ENCODE peak calls at places on chromosome 19, in six cellular contexts. One of them, this sample, is unnamed.

GRCh38 chr19:7109678-7110289 is 40.3 kb downstream of the ZNF557 start:
- DNase-seq in Calu3: no peak
- DNase-seq in MG63: no peak
- DNase-seq in EL: peak
- DNase-seq in T follicular helper cell: no peak
- DNase-seq in GM12865: no peak
- DNase-seq in this sample: no peak

GRCh38 chr19:35882074-35882832 is 13.9 kb downstream of the APLP1 start:
- DNase-seq in Calu3: peak
- DNase-seq in MG63: no peak
- DNase-seq in EL: peak
- DNase-seq in T follicular helper cell: peak
- DNase-seq in GM12865: peak
- DNase-seq in this sample: peak

GRCh38 chr19:12773571-12773970 is 1.8 kb downstream of the HOOK2 start:
- DNase-seq in Calu3: no peak
- DNase-seq in MG63: peak
- DNase-seq in EL: peak
- DNase-seq in T follicular helper cell: no peak
- DNase-seq in GM12865: no peak
- DNase-seq in this sample: no peak

GRCh38 chr19:368624-369020 is 24.0 kb upstream of the MIER2 start:
- DNase-seq in Calu3: no peak
- DNase-seq in MG63: no peak
- DNase-seq in EL: no peak
- DNase-seq in T follicular helper cell: no peak
- DNase-seq in GM12865: no peak
- DNase-seq in this sample: no peak

GRCh38 chr19:43407416-43408005 is 7.2 kb upstream of the TEX101 start:
- DNase-seq in Calu3: no peak
- DNase-seq in MG63: no peak
- DNase-seq in EL: no peak
- DNase-seq in T follicular helper cell: no peak
- DNase-seq in GM12865: no peak
- DNase-seq in this sample: no peak

GRCh38 chr19:2549701-2550191 is 73.8 kb downstream of the GADD45B start:
- DNase-seq in Calu3: no peak
- DNase-seq in MG63: peak
- DNase-seq in EL: peak
- DNase-seq in T follicular helper cell: no peak
- DNase-seq in GM12865: no peak
- DNase-seq in this sample: no peak

GRCh38 chr19:14073232-14073924 is 792 bp downstream of the MISP3 start:
- DNase-seq in Calu3: peak
- DNase-seq in MG63: peak
- DNase-seq in EL: peak
- DNase-seq in T follicular helper cell: peak
- DNase-seq in GM12865: peak
- DNase-seq in this sample: peak

GRCh38 chr19:10402441-10403038 is 802 bp downstream of the CDC37 start:
- DNase-seq in Calu3: no peak
- DNase-seq in MG63: peak
- DNase-seq in EL: peak
- DNase-seq in T follicular helper cell: no peak
- DNase-seq in GM12865: no peak
- DNase-seq in this sample: no peak

GRCh38 chr19:47609885-47610545 is 1.1 kb downstream of the BICRA start:
- DNase-seq in Calu3: peak
- DNase-seq in MG63: peak
- DNase-seq in EL: peak
- DNase-seq in T follicular helper cell: peak
- DNase-seq in GM12865: peak
- DNase-seq in this sample: peak

GRCh38 chr19:38079926-38080380 is 144.1 kb downstream of the DPF1 start:
- DNase-seq in Calu3: peak
- DNase-seq in MG63: peak
- DNase-seq in EL: peak
- DNase-seq in T follicular helper cell: no peak
- DNase-seq in GM12865: peak
- DNase-seq in this sample: no peak

GRCh38 chr19:1791879-1792278 is 20.2 kb downstream of the ATP8B3 start:
- DNase-seq in Calu3: no peak
- DNase-seq in MG63: no peak
- DNase-seq in EL: no peak
- DNase-seq in T follicular helper cell: no peak
- DNase-seq in GM12865: no peak
- DNase-seq in this sample: no peak

GRCh38 chr19:15937771-15938170 is 3.4 kb upstream of the CYP4F11 start:
- DNase-seq in Calu3: no peak
- DNase-seq in MG63: no peak
- DNase-seq in EL: no peak
- DNase-seq in T follicular helper cell: no peak
- DNase-seq in GM12865: no peak
- DNase-seq in this sample: no peak

GRCh38 chr19:54448037-54448773 is 794 bp upstream of the LENG8 start:
- DNase-seq in Calu3: peak
- DNase-seq in MG63: peak
- DNase-seq in EL: peak
- DNase-seq in T follicular helper cell: no peak
- DNase-seq in GM12865: no peak
- DNase-seq in this sample: peak

GRCh38 chr19:30083125-30083681 is 141.2 kb downstream of the URI1 start:
- DNase-seq in Calu3: no peak
- DNase-seq in MG63: no peak
- DNase-seq in EL: no peak
- DNase-seq in T follicular helper cell: no peak
- DNase-seq in GM12865: no peak
- DNase-seq in this sample: no peak

GRCh38 chr19:41871573-41872383 is 5.3 kb upstream of the CD79A start:
- DNase-seq in Calu3: no peak
- DNase-seq in MG63: no peak
- DNase-seq in EL: peak
- DNase-seq in T follicular helper cell: peak
- DNase-seq in GM12865: peak
- DNase-seq in this sample: peak

GRCh38 chr19:10952809-10953208 is 8.0 kb upstream of the SMARCA4 start:
- DNase-seq in Calu3: peak
- DNase-seq in MG63: no peak
- DNase-seq in EL: no peak
- DNase-seq in T follicular helper cell: no peak
- DNase-seq in GM12865: no peak
- DNase-seq in this sample: no peak

GRCh38 chr19:50660083-50660366 is 10.8 kb downstream of the C19orf81 start:
- DNase-seq in Calu3: no peak
- DNase-seq in MG63: no peak
- DNase-seq in EL: no peak
- DNase-seq in T follicular helper cell: no peak
- DNase-seq in GM12865: no peak
- DNase-seq in this sample: no peak

GRCh38 chr19:32781280-32781679 is 61.7 kb downstream of the TDRD12 start:
- DNase-seq in Calu3: no peak
- DNase-seq in MG63: no peak
- DNase-seq in EL: no peak
- DNase-seq in T follicular helper cell: no peak
- DNase-seq in GM12865: no peak
- DNase-seq in this sample: no peak

GRCh38 chr19:13796301-13797057 is 1.2 kb downstream of the ZSWIM4 start:
- DNase-seq in Calu3: peak
- DNase-seq in MG63: peak
- DNase-seq in EL: peak
- DNase-seq in T follicular helper cell: no peak
- DNase-seq in GM12865: peak
- DNase-seq in this sample: no peak

GRCh38 chr19:32822916-32823746 is 46.4 kb downstream of the SLC7A9 start:
- DNase-seq in Calu3: no peak
- DNase-seq in MG63: no peak
- DNase-seq in EL: no peak
- DNase-seq in T follicular helper cell: no peak
- DNase-seq in GM12865: no peak
- DNase-seq in this sample: no peak

GRCh38 chr19:7801020-7801570 is 28.9 kb upstream of the EVI5L start:
- DNase-seq in Calu3: no peak
- DNase-seq in MG63: no peak
- DNase-seq in EL: no peak
- DNase-seq in T follicular helper cell: no peak
- DNase-seq in GM12865: no peak
- DNase-seq in this sample: no peak

GRCh38 chr19:45005787-45006186 is 4.5 kb downstream of the RELB start:
- DNase-seq in Calu3: no peak
- DNase-seq in MG63: no peak
- DNase-seq in EL: no peak
- DNase-seq in T follicular helper cell: no peak
- DNase-seq in GM12865: no peak
- DNase-seq in this sample: no peak

GRCh38 chr19:14413765-14414171 is 5.4 kb downstream of the DDX39A start:
- DNase-seq in Calu3: no peak
- DNase-seq in MG63: no peak
- DNase-seq in EL: no peak
- DNase-seq in T follicular helper cell: no peak
- DNase-seq in GM12865: no peak
- DNase-seq in this sample: no peak

GRCh38 chr19:55449469-55449868 is 6.4 kb upstream of the SHISA7 start:
- DNase-seq in Calu3: no peak
- DNase-seq in MG63: no peak
- DNase-seq in EL: no peak
- DNase-seq in T follicular helper cell: no peak
- DNase-seq in GM12865: no peak
- DNase-seq in this sample: no peak

GRCh38 chr19:2542341-2543069 is 66.6 kb downstream of the GADD45B start:
- DNase-seq in Calu3: no peak
- DNase-seq in MG63: no peak
- DNase-seq in EL: no peak
- DNase-seq in T follicular helper cell: no peak
- DNase-seq in GM12865: peak
- DNase-seq in this sample: no peak

GRCh38 chr19:16896913-16897571 is 8.2 kb downstream of the F2RL3 start:
- DNase-seq in Calu3: peak
- DNase-seq in MG63: peak
- DNase-seq in EL: peak
- DNase-seq in T follicular helper cell: peak
- DNase-seq in GM12865: peak
- DNase-seq in this sample: peak

GRCh38 chr19:3358919-3359849 is 7.2 kb upstream of the NFIC start:
- DNase-seq in Calu3: peak
- DNase-seq in MG63: peak
- DNase-seq in EL: peak
- DNase-seq in T follicular helper cell: peak
- DNase-seq in GM12865: peak
- DNase-seq in this sample: peak

GRCh38 chr19:33399081-33399744 is 25.7 kb downstream of the CEBPG start:
- DNase-seq in Calu3: no peak
- DNase-seq in MG63: no peak
- DNase-seq in EL: no peak
- DNase-seq in T follicular helper cell: no peak
- DNase-seq in GM12865: no peak
- DNase-seq in this sample: no peak

GRCh38 chr19:48731452-48731851 is 9.0 kb downstream of the RASIP1 start:
- DNase-seq in Calu3: no peak
- DNase-seq in MG63: no peak
- DNase-seq in EL: no peak
- DNase-seq in T follicular helper cell: no peak
- DNase-seq in GM12865: no peak
- DNase-seq in this sample: no peak

GRCh38 chr19:46904114-46905060 is 43.6 kb downstream of the ARHGAP35 start:
- DNase-seq in Calu3: no peak
- DNase-seq in MG63: peak
- DNase-seq in EL: peak
- DNase-seq in T follicular helper cell: no peak
- DNase-seq in GM12865: no peak
- DNase-seq in this sample: no peak

GRCh38 chr19:49758292-49758691 is 4.8 kb downstream of the TSKS start:
- DNase-seq in Calu3: no peak
- DNase-seq in MG63: peak
- DNase-seq in EL: peak
- DNase-seq in T follicular helper cell: no peak
- DNase-seq in GM12865: no peak
- DNase-seq in this sample: no peak

GRCh38 chr19:35403116-35403760 is 32.4 kb downstream of the GPR42 start:
- DNase-seq in Calu3: no peak
- DNase-seq in MG63: no peak
- DNase-seq in EL: no peak
- DNase-seq in T follicular helper cell: no peak
- DNase-seq in GM12865: peak
- DNase-seq in this sample: no peak

GRCh38 chr19:15318241-15318691 is 14.1 kb downstream of the BRD4 start:
- DNase-seq in Calu3: no peak
- DNase-seq in MG63: no peak
- DNase-seq in EL: no peak
- DNase-seq in T follicular helper cell: no peak
- DNase-seq in GM12865: peak
- DNase-seq in this sample: peak

GRCh38 chr19:14085309-14085995 is at the start of gene C19orf67:
- DNase-seq in Calu3: no peak
- DNase-seq in MG63: no peak
- DNase-seq in EL: no peak
- DNase-seq in T follicular helper cell: no peak
- DNase-seq in GM12865: no peak
- DNase-seq in this sample: no peak

GRCh38 chr19:28213476-28214082 is 999.4 kb downstream of the UQCRFS1 start:
- DNase-seq in Calu3: no peak
- DNase-seq in MG63: peak
- DNase-seq in EL: peak
- DNase-seq in T follicular helper cell: no peak
- DNase-seq in GM12865: peak
- DNase-seq in this sample: no peak

GRCh38 chr19:33071887-33072286 is 7.2 kb upstream of the RHPN2 start:
- DNase-seq in Calu3: no peak
- DNase-seq in MG63: peak
- DNase-seq in EL: no peak
- DNase-seq in T follicular helper cell: no peak
- DNase-seq in GM12865: no peak
- DNase-seq in this sample: no peak

GRCh38 chr19:3881272-3882040 is 971 bp downstream of the ATCAY start:
- DNase-seq in Calu3: no peak
- DNase-seq in MG63: no peak
- DNase-seq in EL: no peak
- DNase-seq in T follicular helper cell: no peak
- DNase-seq in GM12865: no peak
- DNase-seq in this sample: no peak

GRCh38 chr19:861756-862528 is 2.5 kb downstream of the CFD start:
- DNase-seq in Calu3: no peak
- DNase-seq in MG63: no peak
- DNase-seq in EL: peak
- DNase-seq in T follicular helper cell: peak
- DNase-seq in GM12865: peak
- DNase-seq in this sample: no peak

GRCh38 chr19:38665950-38666661 is 18.7 kb downstream of the ACTN4 start:
- DNase-seq in Calu3: peak
- DNase-seq in MG63: no peak
- DNase-seq in EL: peak
- DNase-seq in T follicular helper cell: no peak
- DNase-seq in GM12865: no peak
- DNase-seq in this sample: no peak

This sample was measured in memory B cell.